ENCODE peak calls at places on chromosome 13, in five cellular contexts. M, V, E, W and A are unnamed samples. For H3K36me3, H3K9me3 and H3K27me3, the result is how much of the 10 kb centered on the place peaks cover.

GRCh38 chr13:101700598-101700997 is 248.1 kb downstream of the ITGBL1 start:
- DNase-seq in V (no peak), W (no peak), M (no peak), E (no peak), A (no peak)

GRCh38 chr13:51761638-51762350 is 42.2 kb downstream of the DHRS12 start:
- DNase-seq in V (no peak), W (no peak), E (no peak), M (no peak), A (no peak)

GRCh38 chr13:95492044-95492801 is 60.3 kb upstream of the CLDN10 start:
- DNase-seq in E (peak), V (no peak), M (no peak), W (no peak), A (no peak)

GRCh38 chr13:45658586-45659235 is 43.2 kb upstream of the ERICH6B start:
- DNase-seq in E (no peak), V (no peak), M (no peak), W (no peak), A (no peak)

GRCh38 chr13:39859898-39860297 is 204.4 kb downstream of the COG6 start:
- DNase-seq in W (no peak), V (no peak), M (no peak), E (no peak), A (no peak)

GRCh38 chr13:26477681-26478080 is 79.8 kb upstream of the WASF3 start:
- DNase-seq in W (no peak), V (no peak), M (no peak), E (no peak), A (no peak)

GRCh38 chr13:74251778-74252519 is 117.7 kb upstream of the KLF12 start:
- DNase-seq in W (no peak), V (no peak), M (no peak), E (peak), A (no peak)

GRCh38 chr13:93039131-93039530 is 187.5 kb upstream of the GPC6 start:
- DNase-seq in V (no peak), E (no peak), W (no peak), M (no peak), A (no peak)

GRCh38 chr13:50596776-50597203 is 246.7 kb downstream of the DLEU7 start:
- DNase-seq in M (no peak), V (no peak), W (no peak), E (no peak), A (no peak)

GRCh38 chr13:22050951-22051563 is 380.2 kb downstream of the FGF9 start:
- DNase-seq in W (peak), M (no peak), E (peak), V (no peak), A (no peak)

GRCh38 chr13:76522083-76522755 is 364.0 kb downstream of the KCTD12 start:
- DNase-seq in E (no peak), W (no peak), V (no peak), M (no peak), A (peak)

GRCh38 chr13:60138674-60139073 is 25.1 kb downstream of the DIAPH3 start:
- DNase-seq in M (no peak), W (no peak), V (no peak), E (no peak), A (no peak)

GRCh38 chr13:43432948-43433347 is 353.8 kb downstream of the ENOX1 start:
- DNase-seq in E (no peak), M (no peak), V (no peak), W (no peak), A (no peak)

GRCh38 chr13:59677966-59678814 is 485.5 kb downstream of the DIAPH3 start:
- DNase-seq in E (peak), V (peak), M (no peak), W (no peak), A (peak)

GRCh38 chr13:34114581-34114980 is 296.6 kb downstream of the RFC3 start:
- DNase-seq in M (no peak), W (no peak), E (no peak), V (no peak), A (no peak)

GRCh38 chr13:51520524-51520923 is 63.7 kb upstream of the WDFY2 start:
- DNase-seq in M (no peak), E (no peak), W (no peak), V (no peak), A (no peak)

GRCh38 chr13:104823071-104823470 is 1712.4 kb downstream of the EFNB2 start:
- DNase-seq in V (no peak), E (no peak), M (no peak), W (no peak), A (no peak)

GRCh38 chr13:49410006-49410405 is 33.9 kb downstream of the CAB39L start:
- DNase-seq in E (no peak), W (no peak), V (no peak), M (no peak), A (no peak)
- H3K36me3 ChIP-seq in E (under half), W (under half), V (under half), M (under half), A (under half)

DNA sequence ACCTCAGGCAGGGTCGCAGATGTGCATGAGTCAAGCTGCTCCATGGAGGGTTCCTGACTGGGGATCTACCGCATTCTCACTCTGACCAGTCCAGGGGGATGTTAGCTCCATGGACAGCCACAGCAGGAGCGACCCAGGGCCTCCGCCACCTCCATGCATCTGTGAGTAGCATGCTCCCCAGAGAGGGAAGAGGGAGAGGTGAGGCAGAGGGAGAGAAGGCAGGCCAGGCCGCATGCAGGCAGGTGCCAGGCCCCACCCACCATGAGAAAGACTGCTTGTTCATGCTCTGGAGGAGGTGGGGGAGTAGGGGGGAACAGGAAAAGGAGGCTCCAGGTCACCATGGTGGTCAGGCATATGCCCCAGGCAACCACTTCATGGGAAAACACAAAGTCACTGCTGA is 20.3 kb downstream of the TUBA3C start:
- DNase-seq in V (no peak), M (peak), W (no peak), E (no peak), A (no peak)
- H3K9me3 ChIP-seq in V (under half), M (under half), W (under half), E (under half), A (under half)

GRCh38 chr13:28488376-28489005 is 6.4 kb downstream of the FLT1 start:
- DNase-seq in W (no peak), E (no peak), V (no peak), M (no peak), A (no peak)

GRCh38 chr13:28493740-28494536 is 990 bp downstream of the FLT1 start:
- DNase-seq in M (peak), V (no peak), W (no peak), E (no peak), A (no peak)

GRCh38 chr13:28489536-28489935 is 5.4 kb downstream of the FLT1 start:
- DNase-seq in V (no peak), W (no peak), M (no peak), E (no peak), A (peak)

GRCh38 chr13:28492527-28493367 is 2.2 kb downstream of the FLT1 start:
- DNase-seq in W (no peak), V (peak), E (no peak), M (no peak), A (no peak)

DNA sequence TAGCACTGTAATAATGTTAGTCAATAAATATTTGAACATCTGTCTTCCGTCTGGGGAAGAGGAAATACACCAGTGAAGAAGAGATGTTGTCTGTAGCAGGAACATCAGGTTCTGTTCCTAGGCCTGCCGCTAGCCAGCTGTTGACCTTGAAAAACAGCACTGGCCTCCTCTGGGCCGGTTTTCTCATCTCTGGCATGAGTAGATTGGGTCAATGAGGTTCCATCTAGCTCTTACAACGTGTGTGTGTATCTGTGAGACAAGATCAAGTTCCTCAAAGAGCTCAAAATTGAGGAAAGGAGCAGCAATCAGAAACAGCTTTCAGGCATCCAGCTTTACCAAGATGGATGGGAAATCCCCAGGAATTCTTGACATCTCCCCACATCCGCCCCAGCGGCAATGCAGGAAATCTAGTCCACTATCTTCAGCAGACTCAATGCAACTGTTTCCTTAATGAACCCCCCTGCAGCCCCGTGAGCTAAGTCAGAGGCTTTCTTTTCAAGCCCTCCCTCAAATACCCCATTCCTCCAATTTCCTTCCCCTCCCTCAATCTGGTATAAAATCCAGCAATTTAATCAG is 4.9 kb downstream of the FLT1 start:
- DNase-seq in V (no peak), W (no peak), M (no peak), E (no peak), A (no peak)
- H3K27me3 ChIP-seq in V (under half), W (under half), M (half or more), E (under half), A (under half)

GRCh38 chr13:97366172-97366688 is 67.7 kb upstream of the RAP2A start:
- DNase-seq in E (no peak), W (no peak), V (no peak), M (no peak), A (peak)
- H3K36me3 ChIP-seq in E (under half), W (under half), V (under half), M (under half), A (under half)

DNA sequence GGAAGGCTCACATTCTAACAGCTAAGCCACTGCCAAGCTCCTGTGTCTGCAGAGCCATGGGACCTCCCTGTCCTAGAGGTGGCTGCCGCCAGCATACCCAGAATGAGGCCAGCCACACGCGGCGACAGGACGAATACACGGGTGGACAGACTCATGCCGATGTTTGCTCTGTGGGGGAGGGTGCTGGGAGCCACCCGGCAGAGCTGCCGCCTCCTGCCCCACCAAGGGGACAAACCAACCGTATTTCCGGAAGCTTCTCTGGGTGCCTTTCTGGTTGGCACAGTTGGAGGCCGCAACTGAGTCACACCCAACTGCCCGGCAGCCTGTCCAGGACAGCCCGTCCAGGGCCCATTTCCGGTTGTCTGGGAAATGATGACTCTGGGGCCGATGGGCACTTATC is 20.3 kb downstream of the C13orf46 start:
- DNase-seq in W (no peak), M (no peak), V (no peak), E (no peak), A (no peak)
- H3K9me3 ChIP-seq in W (under half), M (under half), V (under half), E (under half), A (under half)

DNA sequence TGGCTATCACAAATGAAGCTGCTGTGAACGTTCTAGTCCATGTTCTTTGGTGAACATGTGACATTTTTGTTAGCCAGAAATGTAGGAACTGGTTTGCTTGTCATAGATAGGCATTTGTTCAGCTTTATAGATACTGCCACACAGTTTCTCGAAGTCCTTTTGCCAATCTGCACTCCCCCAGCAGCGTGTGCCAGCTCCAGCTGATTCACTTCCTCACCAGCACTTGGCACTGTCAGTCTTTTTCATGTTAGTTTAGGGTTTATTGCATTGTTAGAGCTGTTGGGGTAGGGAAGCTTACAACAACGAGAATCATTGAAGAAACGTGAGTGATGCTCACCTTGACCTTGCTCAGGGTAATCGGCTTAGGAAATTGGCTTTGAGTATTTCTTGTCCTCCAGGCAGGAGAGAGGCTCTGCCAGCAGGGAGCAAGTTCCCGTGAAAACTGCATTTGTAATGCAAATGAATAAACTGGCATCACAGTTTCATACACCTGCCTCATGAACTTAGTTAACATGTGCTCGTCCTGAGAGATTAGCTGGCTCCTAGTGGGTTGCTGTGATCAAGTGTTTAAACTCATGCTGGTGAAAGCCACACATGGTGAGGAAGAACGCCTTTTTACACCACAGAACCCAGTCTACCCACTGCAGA is 83.9 kb downstream of the ING1 start:
- DNase-seq in V (no peak), E (no peak), M (no peak), W (no peak), A (no peak)
- H3K27me3 ChIP-seq in V (under half), E (under half), M (under half), W (under half), A (under half)

GRCh38 chr13:110455444-110455843 is 106.1 kb downstream of the RAB20 start:
- DNase-seq in W (no peak), M (no peak), E (no peak), V (no peak), A (no peak)

GRCh38 chr13:110455941-110456340 is 105.6 kb downstream of the RAB20 start:
- DNase-seq in M (peak), W (peak), V (peak), E (peak), A (peak)

GRCh38 chr13:110453767-110454166 is 107.8 kb downstream of the RAB20 start:
- DNase-seq in V (no peak), E (no peak), M (no peak), W (no peak), A (no peak)

GRCh38 chr13:110454956-110455355 is 106.6 kb downstream of the RAB20 start:
- DNase-seq in M (no peak), V (no peak), W (no peak), E (no peak), A (no peak)

GRCh38 chr13:110454227-110454859 is 107.2 kb downstream of the RAB20 start:
- DNase-seq in W (no peak), M (no peak), V (no peak), E (no peak), A (no peak)
- H3K36me3 ChIP-seq in W (under half), M (under half), V (under half), E (under half), A (under half)